ENCODE peak calls at places on chromosomes 5 and 9, in four cellular contexts. Q is AG04449; X is stimulated activated CD4-positive, alpha-beta T cell treated with anti-CD3 and anti-CD28 coated beads, Interleukin-2, amount 100 ng/mL, for 48 hours; V is SW 1271. E is an unnamed sample.

GRCh38 chr9:105154723-105155191 is 89.7 kb upstream of the SLC44A1 start:
- DNase-seq in Q (no peak), X (no peak), V (no peak), E (no peak)

GRCh38 chr9:84136119-84136868 is 155.7 kb downstream of the RMI1 start:
- DNase-seq in X (no peak), Q (no peak), V (no peak), E (no peak)

GRCh38 chr5:912356-913091 is 19.8 kb downstream of the TRIP13 start:
- DNase-seq in Q (peak), X (peak), V (peak), E (no peak)

GRCh38 chr5:39506216-39506615 is 81.4 kb upstream of the DAB2 start:
- DNase-seq in V (no peak), Q (no peak), X (no peak), E (no peak)

GRCh38 chr9:5553211-5553610 is 42.9 kb downstream of the PDCD1LG2 start:
- DNase-seq in X (no peak), Q (peak), V (no peak), E (no peak)

GRCh38 chr9:135344915-135345500 is 134.6 kb upstream of the PPP1R26 start:
- DNase-seq in X (no peak), Q (no peak), V (no peak), E (no peak)

GRCh38 chr9:91411096-91411771 is 12.4 kb downstream of the NFIL3 start:
- DNase-seq in V (no peak), X (no peak), Q (no peak), E (no peak)

GRCh38 chr9:113520109-113520642 is 56.6 kb downstream of the RGS3 start:
- DNase-seq in V (no peak), X (peak), Q (no peak), E (peak)

GRCh38 chr9:117138257-117138656 is 276.6 kb downstream of the ASTN2 start:
- DNase-seq in X (no peak), Q (no peak), V (no peak), E (no peak)

GRCh38 chr5:142145106-142145900 is 36.7 kb downstream of the NDFIP1 start:
- DNase-seq in V (peak), X (peak), Q (no peak), E (peak)

GRCh38 chr9:738209-738915 is 103.1 kb upstream of the DMRT1 start:
- DNase-seq in V (no peak), X (no peak), Q (peak), E (no peak)

GRCh38 chr5:133945561-133945960 is 22.9 kb downstream of the C5orf15 start:
- DNase-seq in V (no peak), Q (no peak), X (no peak), E (no peak)

GRCh38 chr5:78508231-78508765 is 140.3 kb downstream of the LHFPL2 start:
- DNase-seq in Q (no peak), X (no peak), V (no peak), E (no peak)

GRCh38 chr5:150904479-150905311 is at the start of gene ZNF300:
- DNase-seq in V (no peak), Q (peak), X (peak), E (peak)

GRCh38 chr9:72577212-72577753 is 55.9 kb downstream of the TMC1 start:
- DNase-seq in V (no peak), X (no peak), Q (no peak), E (no peak)

GRCh38 chr5:112289465-112289864 is 129.6 kb downstream of the EPB41L4A start:
- DNase-seq in V (no peak), Q (no peak), X (no peak), E (no peak)

GRCh38 chr5:52922384-52922783 is 66.8 kb upstream of the ITGA2 start:
- DNase-seq in Q (peak), V (peak), X (no peak), E (no peak)

GRCh38 chr9:135326633-135327152 is 152.9 kb upstream of the PPP1R26 start:
- DNase-seq in Q (no peak), X (no peak), V (no peak), E (no peak)

GRCh38 chr5:2688586-2688985 is 62.9 kb downstream of the IRX2 start:
- DNase-seq in V (no peak), Q (no peak), X (no peak), E (no peak)

GRCh38 chr9:98010450-98010849 is 27.3 kb downstream of the ANP32B start:
- DNase-seq in V (peak), Q (no peak), X (no peak), E (peak)

GRCh38 chr9:3553076-3553765 is 27.4 kb upstream of the RFX3 start:
- DNase-seq in Q (no peak), X (no peak), V (no peak), E (no peak)

GRCh38 chr9:34961574-34962480 is 3.7 kb downstream of the PHF24 start:
- DNase-seq in Q (no peak), X (no peak), V (peak), E (no peak)